ENCODE peak calls at places on chromosomes 4 and X, in six cellular contexts. One of them, this sample, is unnamed.

GRCh38 chr4:27267435-27268355 is 407.1 kb downstream of the STIM2 start:
- DNase-seq in endothelial cell: no peak
- DNase-seq in astrocyte: no peak
- DNase-seq in GM03348: no peak
- DNase-seq in AG08395: no peak
- DNase-seq in retina: no peak
- DNase-seq in this sample: no peak

GRCh38 chr4:110411599-110412011 is 64.3 kb upstream of the ENPEP start:
- DNase-seq in endothelial cell: peak
- DNase-seq in astrocyte: no peak
- DNase-seq in retina: no peak
- DNase-seq in GM03348: no peak
- DNase-seq in AG08395: no peak
- DNase-seq in this sample: no peak

GRCh38 chr4:127660486-127660885 is 27.7 kb downstream of the INTU start:
- DNase-seq in astrocyte: no peak
- DNase-seq in AG08395: no peak
- DNase-seq in retina: no peak
- DNase-seq in endothelial cell: no peak
- DNase-seq in GM03348: no peak
- DNase-seq in this sample: no peak

GRCh38 chrX:44931441-44931973 is 58.5 kb downstream of the KDM6A start:
- DNase-seq in endothelial cell: no peak
- DNase-seq in GM03348: no peak
- DNase-seq in retina: no peak
- DNase-seq in astrocyte: no peak
- DNase-seq in AG08395: no peak
- DNase-seq in this sample: no peak

GRCh38 chr4:144582975-144583374 is 63.0 kb upstream of the HHIP start:
- DNase-seq in retina: no peak
- DNase-seq in AG08395: no peak
- DNase-seq in endothelial cell: no peak
- DNase-seq in astrocyte: peak
- DNase-seq in GM03348: no peak
- DNase-seq in this sample: no peak

GRCh38 chrX:122777766-122778165 is 406.3 kb upstream of the GRIA3 start:
- DNase-seq in retina: no peak
- DNase-seq in AG08395: no peak
- DNase-seq in GM03348: no peak
- DNase-seq in astrocyte: no peak
- DNase-seq in endothelial cell: no peak
- DNase-seq in this sample: no peak

GRCh38 chrX:112834016-112834855 is 6.4 kb downstream of the AMOT start:
- DNase-seq in endothelial cell: no peak
- DNase-seq in astrocyte: peak
- DNase-seq in GM03348: peak
- DNase-seq in AG08395: peak
- DNase-seq in retina: no peak
- DNase-seq in this sample: no peak

GRCh38 chr4:72314869-72315268 is 254.2 kb downstream of the ADAMTS3 start:
- DNase-seq in GM03348: peak
- DNase-seq in endothelial cell: no peak
- DNase-seq in astrocyte: peak
- DNase-seq in retina: no peak
- DNase-seq in AG08395: peak
- DNase-seq in this sample: no peak

GRCh38 chr4:48315728-48316630 is 25.4 kb upstream of the SLAIN2 start:
- DNase-seq in endothelial cell: peak
- DNase-seq in retina: peak
- DNase-seq in GM03348: peak
- DNase-seq in AG08395: peak
- DNase-seq in astrocyte: peak
- DNase-seq in this sample: no peak

GRCh38 chr4:2045518-2045951 is 13.6 kb upstream of the NAT8L start:
- DNase-seq in endothelial cell: no peak
- DNase-seq in astrocyte: no peak
- DNase-seq in AG08395: no peak
- DNase-seq in retina: no peak
- DNase-seq in GM03348: no peak
- DNase-seq in this sample: no peak

GRCh38 chr4:106238819-106239420 is 77.1 kb downstream of the TBCK start:
- DNase-seq in endothelial cell: peak
- DNase-seq in GM03348: peak
- DNase-seq in AG08395: peak
- DNase-seq in astrocyte: peak
- DNase-seq in retina: peak
- DNase-seq in this sample: no peak

GRCh38 chr4:134691915-134692314 is 490.3 kb upstream of the PABPC4L start:
- DNase-seq in retina: no peak
- DNase-seq in AG08395: no peak
- DNase-seq in GM03348: no peak
- DNase-seq in endothelial cell: no peak
- DNase-seq in astrocyte: peak
- DNase-seq in this sample: no peak

GRCh38 chrX:152276277-152276676 is 137.9 kb upstream of the MAGEA10 start:
- DNase-seq in GM03348: no peak
- DNase-seq in AG08395: no peak
- DNase-seq in endothelial cell: no peak
- DNase-seq in retina: no peak
- DNase-seq in astrocyte: peak
- DNase-seq in this sample: no peak

GRCh38 chr4:19961092-19961491 is 290.6 kb upstream of the SLIT2 start:
- DNase-seq in GM03348: peak
- DNase-seq in retina: peak
- DNase-seq in AG08395: peak
- DNase-seq in endothelial cell: no peak
- DNase-seq in astrocyte: peak
- DNase-seq in this sample: no peak

GRCh38 chrX:134908235-134908834 is 82.5 kb upstream of the SMIM10 start:
- DNase-seq in AG08395: peak
- DNase-seq in retina: no peak
- DNase-seq in astrocyte: no peak
- DNase-seq in GM03348: no peak
- DNase-seq in endothelial cell: no peak
- DNase-seq in this sample: no peak

GRCh38 chrX:39000802-39001201 is 199.5 kb downstream of the MID1IP1 start:
- DNase-seq in AG08395: no peak
- DNase-seq in GM03348: no peak
- DNase-seq in endothelial cell: no peak
- DNase-seq in astrocyte: no peak
- DNase-seq in retina: no peak
- DNase-seq in this sample: no peak

GRCh38 chr4:164779811-164780216 is 25.9 kb downstream of the SMIM31 start:
- DNase-seq in endothelial cell: peak
- DNase-seq in astrocyte: peak
- DNase-seq in GM03348: peak
- DNase-seq in retina: peak
- DNase-seq in AG08395: peak
- DNase-seq in this sample: no peak

GRCh38 chr4:44578954-44579353 is 72.5 kb downstream of the YIPF7 start:
- DNase-seq in AG08395: no peak
- DNase-seq in GM03348: no peak
- DNase-seq in retina: no peak
- DNase-seq in astrocyte: no peak
- DNase-seq in endothelial cell: no peak
- DNase-seq in this sample: no peak

GRCh38 chr4:113445286-113445685 is 316.3 kb downstream of the CAMK2D start:
- DNase-seq in endothelial cell: no peak
- DNase-seq in GM03348: peak
- DNase-seq in astrocyte: peak
- DNase-seq in retina: no peak
- DNase-seq in AG08395: peak
- DNase-seq in this sample: no peak

GRCh38 chr4:88219099-88219498 is 60.7 kb upstream of the ABCG2 start:
- DNase-seq in astrocyte: peak
- DNase-seq in AG08395: peak
- DNase-seq in retina: peak
- DNase-seq in endothelial cell: no peak
- DNase-seq in GM03348: peak
- DNase-seq in this sample: no peak

GRCh38 chr4:34878961-34879360 is 1365.4 kb downstream of the ARAP2 start:
- DNase-seq in endothelial cell: no peak
- DNase-seq in GM03348: no peak
- DNase-seq in AG08395: no peak
- DNase-seq in retina: no peak
- DNase-seq in astrocyte: no peak
- DNase-seq in this sample: no peak

GRCh38 chr4:48588230-48588943 is 98.3 kb downstream of the ZAR1 start:
- DNase-seq in AG08395: no peak
- DNase-seq in astrocyte: no peak
- DNase-seq in endothelial cell: no peak
- DNase-seq in retina: no peak
- DNase-seq in GM03348: no peak
- DNase-seq in this sample: no peak

GRCh38 chr4:16150716-16151115 is 66.9 kb upstream of the PROM1 start:
- DNase-seq in AG08395: peak
- DNase-seq in GM03348: no peak
- DNase-seq in endothelial cell: no peak
- DNase-seq in astrocyte: no peak
- DNase-seq in retina: no peak
- DNase-seq in this sample: no peak

GRCh38 chr4:141599853-141600252 is 36.5 kb upstream of the IL15 start:
- DNase-seq in GM03348: no peak
- DNase-seq in AG08395: no peak
- DNase-seq in astrocyte: no peak
- DNase-seq in retina: no peak
- DNase-seq in endothelial cell: no peak
- DNase-seq in this sample: no peak

GRCh38 chr4:148704291-148704690 is 262.1 kb upstream of the NR3C2 start:
- DNase-seq in GM03348: no peak
- DNase-seq in endothelial cell: no peak
- DNase-seq in astrocyte: no peak
- DNase-seq in AG08395: no peak
- DNase-seq in retina: no peak
- DNase-seq in this sample: no peak

GRCh38 chr4:88900432-88900831 is 156.6 kb downstream of the FAM13A start:
- DNase-seq in endothelial cell: no peak
- DNase-seq in astrocyte: peak
- DNase-seq in retina: no peak
- DNase-seq in AG08395: no peak
- DNase-seq in GM03348: no peak
- DNase-seq in this sample: no peak

GRCh38 chrX:46477435-46477834 is 67.8 kb downstream of the ZNF674 start:
- DNase-seq in retina: no peak
- DNase-seq in astrocyte: peak
- DNase-seq in AG08395: no peak
- DNase-seq in GM03348: no peak
- DNase-seq in endothelial cell: no peak
- DNase-seq in this sample: no peak

GRCh38 chr4:43766648-43767047 is 682.0 kb downstream of the KCTD8 start:
- DNase-seq in GM03348: no peak
- DNase-seq in AG08395: no peak
- DNase-seq in retina: no peak
- DNase-seq in endothelial cell: no peak
- DNase-seq in astrocyte: no peak
- DNase-seq in this sample: no peak

GRCh38 chrX:129980540-129981206 is 1.8 kb upstream of the BCORL1 start:
- DNase-seq in GM03348: peak
- DNase-seq in endothelial cell: no peak
- DNase-seq in retina: peak
- DNase-seq in AG08395: no peak
- DNase-seq in astrocyte: no peak
- DNase-seq in this sample: peak

GRCh38 chr4:15336410-15337184 is 91.2 kb upstream of the C1QTNF7 start:
- DNase-seq in AG08395: peak
- DNase-seq in endothelial cell: no peak
- DNase-seq in GM03348: peak
- DNase-seq in retina: no peak
- DNase-seq in astrocyte: peak
- DNase-seq in this sample: no peak

GRCh38 chr4:149885896-149886295 is 70.3 kb upstream of the IQCM start:
- DNase-seq in endothelial cell: no peak
- DNase-seq in retina: no peak
- DNase-seq in astrocyte: peak
- DNase-seq in GM03348: peak
- DNase-seq in AG08395: peak
- DNase-seq in this sample: no peak

GRCh38 chr4:177505171-177505615 is 63.0 kb upstream of the AGA start:
- DNase-seq in retina: no peak
- DNase-seq in endothelial cell: no peak
- DNase-seq in astrocyte: no peak
- DNase-seq in AG08395: no peak
- DNase-seq in GM03348: no peak
- DNase-seq in this sample: no peak

GRCh38 chr4:95092762-95093161 is 335.0 kb downstream of the BMPR1B start:
- DNase-seq in GM03348: no peak
- DNase-seq in endothelial cell: no peak
- DNase-seq in retina: peak
- DNase-seq in astrocyte: no peak
- DNase-seq in AG08395: no peak
- DNase-seq in this sample: no peak

GRCh38 chr4:153234923-153235322 is 30.7 kb downstream of the TRIM2 start:
- DNase-seq in endothelial cell: no peak
- DNase-seq in GM03348: peak
- DNase-seq in astrocyte: peak
- DNase-seq in retina: no peak
- DNase-seq in AG08395: no peak
- DNase-seq in this sample: no peak

GRCh38 chr4:84915396-84915780 is 51.1 kb downstream of the WDFY3 start:
- DNase-seq in astrocyte: no peak
- DNase-seq in AG08395: no peak
- DNase-seq in retina: no peak
- DNase-seq in GM03348: no peak
- DNase-seq in endothelial cell: no peak
- DNase-seq in this sample: no peak